ENCODE peak calls at places on chromosome 10, in ten cellular contexts. One of them, this sample, is unnamed.

GRCh38 chr10:97514344-97514743 is 15.6 kb downstream of the UBTD1 start:
- DNase-seq in GM03348: no peak
- DNase-seq in omental fat pad: no peak
- DNase-seq in NCI-H345: no peak
- DNase-seq in A172: no peak
- DNase-seq in activated naive CD4-positive, alpha-beta T cell treated with Interleukin-2 at 50 U/mL for 16 hours: no peak
- DNase-seq in right cardiac atrium: no peak
- DNase-seq in GM19239: no peak
- DNase-seq in NCI-H1092: no peak
- DNase-seq in lung microvascular endothelial cell: no peak
- DNase-seq in this sample: no peak

GRCh38 chr10:50540069-50540825 is 83.5 kb downstream of the SGMS1 start:
- DNase-seq in right cardiac atrium: no peak
- DNase-seq in GM03348: no peak
- DNase-seq in activated naive CD4-positive, alpha-beta T cell treated with Interleukin-2 at 50 U/mL for 16 hours: peak
- DNase-seq in GM19239: no peak
- DNase-seq in NCI-H345: no peak
- DNase-seq in lung microvascular endothelial cell: peak
- DNase-seq in NCI-H1092: no peak
- DNase-seq in omental fat pad: no peak
- DNase-seq in A172: no peak
- DNase-seq in this sample: no peak

GRCh38 chr10:38032881-38033280 is 22.4 kb downstream of the ZNF33A start:
- DNase-seq in NCI-H1092: no peak
- DNase-seq in NCI-H345: no peak
- DNase-seq in activated naive CD4-positive, alpha-beta T cell treated with Interleukin-2 at 50 U/mL for 16 hours: no peak
- DNase-seq in lung microvascular endothelial cell: peak
- DNase-seq in GM19239: no peak
- DNase-seq in GM03348: no peak
- DNase-seq in A172: no peak
- DNase-seq in right cardiac atrium: peak
- DNase-seq in omental fat pad: no peak
- DNase-seq in this sample: no peak

GRCh38 chr10:121310151-121310711 is 288.0 kb downstream of the FGFR2 start:
- DNase-seq in A172: no peak
- DNase-seq in GM03348: no peak
- DNase-seq in right cardiac atrium: no peak
- DNase-seq in GM19239: no peak
- DNase-seq in NCI-H345: peak
- DNase-seq in lung microvascular endothelial cell: no peak
- DNase-seq in omental fat pad: no peak
- DNase-seq in NCI-H1092: no peak
- DNase-seq in activated naive CD4-positive, alpha-beta T cell treated with Interleukin-2 at 50 U/mL for 16 hours: no peak
- DNase-seq in this sample: no peak

GRCh38 chr10:128751284-128751683 is 625.1 kb upstream of the MKI67 start:
- DNase-seq in NCI-H345: peak
- DNase-seq in A172: no peak
- DNase-seq in omental fat pad: no peak
- DNase-seq in GM03348: no peak
- DNase-seq in right cardiac atrium: no peak
- DNase-seq in NCI-H1092: no peak
- DNase-seq in lung microvascular endothelial cell: no peak
- DNase-seq in activated naive CD4-positive, alpha-beta T cell treated with Interleukin-2 at 50 U/mL for 16 hours: no peak
- DNase-seq in GM19239: no peak
- DNase-seq in this sample: no peak

GRCh38 chr10:80172896-80173295 is 32.4 kb downstream of the ANXA11 start:
- DNase-seq in right cardiac atrium: peak
- DNase-seq in NCI-H1092: no peak
- DNase-seq in A172: no peak
- DNase-seq in lung microvascular endothelial cell: no peak
- DNase-seq in activated naive CD4-positive, alpha-beta T cell treated with Interleukin-2 at 50 U/mL for 16 hours: no peak
- DNase-seq in GM03348: no peak
- DNase-seq in NCI-H345: peak
- DNase-seq in GM19239: no peak
- DNase-seq in omental fat pad: no peak
- DNase-seq in this sample: no peak

GRCh38 chr10:17220652-17221100 is 7.4 kb upstream of the VIM start:
- DNase-seq in lung microvascular endothelial cell: peak
- DNase-seq in activated naive CD4-positive, alpha-beta T cell treated with Interleukin-2 at 50 U/mL for 16 hours: no peak
- DNase-seq in A172: no peak
- DNase-seq in NCI-H1092: no peak
- DNase-seq in GM03348: no peak
- DNase-seq in NCI-H345: no peak
- DNase-seq in omental fat pad: no peak
- DNase-seq in right cardiac atrium: no peak
- DNase-seq in GM19239: no peak
- DNase-seq in this sample: no peak

GRCh38 chr10:35795131-35795819 is 153.2 kb upstream of the FZD8 start:
- DNase-seq in right cardiac atrium: peak
- DNase-seq in lung microvascular endothelial cell: peak
- DNase-seq in A172: peak
- DNase-seq in GM03348: no peak
- DNase-seq in NCI-H1092: peak
- DNase-seq in GM19239: no peak
- DNase-seq in omental fat pad: no peak
- DNase-seq in activated naive CD4-positive, alpha-beta T cell treated with Interleukin-2 at 50 U/mL for 16 hours: no peak
- DNase-seq in NCI-H345: peak
- DNase-seq in this sample: no peak

GRCh38 chr10:34107623-34108516 is 707.2 kb downstream of the PARD3 start:
- DNase-seq in omental fat pad: no peak
- DNase-seq in GM03348: no peak
- DNase-seq in A172: no peak
- DNase-seq in NCI-H1092: no peak
- DNase-seq in activated naive CD4-positive, alpha-beta T cell treated with Interleukin-2 at 50 U/mL for 16 hours: no peak
- DNase-seq in lung microvascular endothelial cell: no peak
- DNase-seq in NCI-H345: no peak
- DNase-seq in GM19239: no peak
- DNase-seq in right cardiac atrium: no peak
- DNase-seq in this sample: no peak

GRCh38 chr10:7193369-7193768 is 217.5 kb downstream of the SFMBT2 start:
- DNase-seq in GM19239: no peak
- DNase-seq in right cardiac atrium: no peak
- DNase-seq in omental fat pad: no peak
- DNase-seq in lung microvascular endothelial cell: no peak
- DNase-seq in GM03348: no peak
- DNase-seq in NCI-H345: no peak
- DNase-seq in A172: no peak
- DNase-seq in activated naive CD4-positive, alpha-beta T cell treated with Interleukin-2 at 50 U/mL for 16 hours: peak
- DNase-seq in NCI-H1092: no peak
- DNase-seq in this sample: no peak

GRCh38 chr10:48236199-48236621 is 38.3 kb downstream of the FRMPD2 start:
- DNase-seq in GM19239: no peak
- DNase-seq in A172: no peak
- DNase-seq in activated naive CD4-positive, alpha-beta T cell treated with Interleukin-2 at 50 U/mL for 16 hours: no peak
- DNase-seq in GM03348: no peak
- DNase-seq in NCI-H1092: no peak
- DNase-seq in right cardiac atrium: no peak
- DNase-seq in omental fat pad: no peak
- DNase-seq in lung microvascular endothelial cell: no peak
- DNase-seq in NCI-H345: no peak
- DNase-seq in this sample: no peak

GRCh38 chr10:43045631-43046287 is 31.1 kb upstream of the RET start:
- DNase-seq in lung microvascular endothelial cell: no peak
- DNase-seq in NCI-H1092: no peak
- DNase-seq in NCI-H345: no peak
- DNase-seq in GM03348: no peak
- DNase-seq in omental fat pad: peak
- DNase-seq in right cardiac atrium: no peak
- DNase-seq in activated naive CD4-positive, alpha-beta T cell treated with Interleukin-2 at 50 U/mL for 16 hours: no peak
- DNase-seq in A172: no peak
- DNase-seq in GM19239: no peak
- DNase-seq in this sample: no peak

GRCh38 chr10:111968624-111969023 is 214.9 kb downstream of the GPAM start:
- DNase-seq in omental fat pad: no peak
- DNase-seq in NCI-H1092: no peak
- DNase-seq in right cardiac atrium: no peak
- DNase-seq in lung microvascular endothelial cell: no peak
- DNase-seq in GM03348: peak
- DNase-seq in A172: no peak
- DNase-seq in NCI-H345: no peak
- DNase-seq in activated naive CD4-positive, alpha-beta T cell treated with Interleukin-2 at 50 U/mL for 16 hours: no peak
- DNase-seq in GM19239: no peak
- DNase-seq in this sample: no peak